ENCODE peak calls at places on chromosomes 1 and 21, in five cellular contexts. U is WTC11, X is heart right ventricle, N is GM06990, W is adrenal gland. H is an unnamed sample.

GRCh38 chr1:165056914-165057313 is 299.6 kb downstream of the LMX1A start:
- DNase-seq in U (no peak), X (no peak), N (no peak), W (no peak), H (no peak)

GRCh38 chr1:153245466-153245865 is 14.0 kb upstream of the LORICRIN start:
- DNase-seq in U (no peak), X (no peak), N (no peak), W (no peak), H (no peak)

GRCh38 chr21:41426656-41427311 is 745 bp downstream of the MX1 start:
- DNase-seq in U (no peak), X (no peak), N (peak), W (no peak), H (peak)

GRCh38 chr1:21290546-21290944 is 282 bp upstream of the ECE1 start:
- DNase-seq in U (no peak), X (no peak), N (peak), W (no peak), H (peak)

GRCh38 chr1:50605186-50605875 is 182.1 kb upstream of the DMRTA2 start:
- DNase-seq in U (peak), X (no peak), N (no peak), W (peak), H (peak)

GRCh38 chr1:227789042-227789880 is 26.2 kb upstream of the PRSS38 start:
- DNase-seq in U (no peak), X (no peak), N (no peak), W (no peak), H (no peak)

GRCh38 chr1:193322218-193322617 is 135.8 kb upstream of the B3GALT2 start:
- DNase-seq in U (no peak), X (no peak), N (no peak), W (no peak), H (no peak)

GRCh38 chr1:31182352-31182751 is 57.3 kb downstream of the NKAIN1 start:
- DNase-seq in U (peak), X (peak), N (peak), W (peak), H (peak)

GRCh38 chr1:209116705-209117104 is 466.8 kb upstream of the CAMK1G start:
- DNase-seq in U (no peak), X (no peak), N (no peak), W (no peak), H (no peak)

DNA sequence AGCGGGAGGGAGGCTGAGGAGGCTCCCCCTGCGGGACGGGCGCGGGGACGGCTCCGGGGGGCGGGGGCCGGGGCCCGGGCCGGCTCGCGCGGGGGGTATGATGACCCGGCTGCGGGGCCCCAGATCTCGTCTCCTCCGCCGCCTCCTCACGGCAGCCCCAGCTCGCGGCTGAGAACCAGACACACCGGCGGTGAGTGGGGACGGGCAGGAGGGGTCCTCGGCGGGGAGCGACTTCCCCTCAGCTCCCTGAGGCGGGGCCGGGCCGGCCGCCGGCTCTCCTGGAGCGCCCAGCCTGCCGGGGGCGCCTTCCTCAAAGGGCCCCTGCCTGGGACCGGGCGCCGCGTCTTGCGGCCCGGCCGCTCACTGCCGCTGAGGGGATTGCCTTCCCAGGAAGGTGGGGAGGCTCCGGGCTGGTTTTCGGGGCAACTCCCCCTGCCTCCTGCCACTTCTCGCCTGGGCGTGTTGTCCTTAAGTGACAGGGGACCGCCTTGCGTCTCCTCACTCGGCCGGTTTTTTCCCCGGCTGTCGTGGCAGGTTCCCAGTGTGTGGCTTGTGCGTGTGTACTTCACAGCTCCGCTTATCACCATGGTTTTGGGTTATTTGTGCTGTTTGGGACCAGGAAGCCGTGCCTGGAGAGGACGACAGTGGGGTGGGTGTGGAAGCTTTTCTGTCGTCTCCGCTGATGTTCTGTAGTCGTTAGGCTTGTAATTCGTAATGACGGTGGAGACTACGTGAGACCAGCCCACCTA is 800 bp downstream of the HIPK1 start:
- DNase-seq in U (no peak), X (peak), N (peak), W (peak), H (peak)
- TF ChIP-seq CTCF in U (peak), X (no peak), N (peak), W (no peak), H (peak)

GRCh38 chr21:26909972-26910371 is 56.9 kb downstream of the ADAMTS5 start:
- DNase-seq in U (peak), X (peak), N (no peak), W (no peak), H (no peak)
- TF ChIP-seq CTCF in U (no peak), X (no peak), N (no peak), W (no peak), H (no peak)

GRCh38 chr1:18398791-18399551 is 81.8 kb upstream of the KLHDC7A start:
- DNase-seq in U (peak), X (no peak), N (no peak), W (no peak), H (no peak)
- TF ChIP-seq CTCF in U (no peak), X (no peak), N (no peak), W (no peak), H (no peak)

DNA sequence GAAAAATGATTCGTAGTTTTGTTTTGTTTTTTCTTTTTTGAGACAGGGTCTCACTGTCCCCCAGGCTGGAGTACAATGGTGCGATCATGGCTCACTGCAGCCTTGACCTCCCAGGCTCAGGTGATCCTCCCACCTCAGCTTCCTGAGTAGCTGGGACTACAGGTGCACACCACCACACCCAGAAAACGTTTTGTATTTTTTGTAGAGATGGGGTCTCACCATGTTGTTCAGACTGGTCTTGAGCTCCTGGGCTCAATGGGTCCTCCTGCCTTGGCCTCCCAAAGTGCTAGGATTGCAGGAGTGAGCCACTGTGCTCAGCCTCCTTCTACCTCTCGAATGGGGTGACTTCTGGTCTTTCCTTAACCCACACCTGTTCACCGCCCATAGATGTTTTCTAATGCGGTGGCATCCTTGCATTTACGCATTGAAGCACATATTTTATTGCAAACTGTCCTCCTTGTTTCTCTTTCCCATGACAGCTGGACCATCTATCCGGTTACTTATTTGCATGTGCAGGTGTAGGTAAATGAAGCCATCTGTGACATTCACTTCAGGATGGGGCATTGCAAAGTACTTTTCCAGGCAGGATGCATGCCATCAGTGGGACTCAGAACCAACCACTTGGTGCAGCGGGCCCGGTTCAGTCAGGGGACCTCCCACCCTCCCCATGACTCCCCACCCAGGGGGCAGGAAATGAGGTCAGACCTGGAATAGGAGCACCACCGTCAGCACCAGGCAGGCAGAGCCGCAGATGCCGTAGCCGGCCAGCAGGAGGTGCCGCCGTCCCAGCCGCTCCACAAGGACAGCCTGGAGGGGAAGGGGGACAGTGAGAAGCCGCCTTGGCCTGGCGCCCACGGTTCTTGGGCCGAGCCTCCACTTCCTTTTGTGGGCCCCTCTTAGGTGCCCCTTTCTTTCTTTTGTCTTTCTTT is 16.5 kb downstream of the SLC2A7 start:
- DNase-seq in U (peak), X (no peak), N (peak), W (no peak), H (peak)
- TF ChIP-seq CTCF in U (peak), X (peak), N (peak), W (peak), H (peak)

DNA sequence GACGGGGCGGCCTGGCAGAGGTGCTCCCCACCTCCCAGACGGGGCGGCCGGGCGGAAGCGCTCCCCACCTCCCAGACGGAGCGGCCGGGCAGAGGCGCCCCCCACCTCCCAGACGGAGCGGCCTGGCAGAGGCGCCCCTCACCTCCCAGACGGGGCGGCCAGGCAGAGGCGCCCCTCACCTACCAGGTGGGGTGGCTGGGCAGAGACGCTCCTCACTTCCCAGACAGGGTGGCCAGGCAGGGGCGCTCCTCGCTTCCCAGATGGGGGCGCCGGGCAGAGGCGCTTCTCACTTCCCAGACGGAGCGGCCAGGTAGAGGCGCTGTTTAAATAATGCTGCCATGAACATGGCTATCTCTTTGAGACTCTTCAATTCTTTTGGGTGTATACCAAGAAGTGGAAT is 43.7 kb upstream of the ATP6V1G3 start:
- DNase-seq in U (peak), X (no peak), N (no peak), W (no peak), H (no peak)
- TF ChIP-seq CTCF in U (no peak), X (no peak), N (no peak), W (no peak), H (no peak)